ENCODE peak calls at places on chromosome 5, in six cellular contexts. D, W, S, O, M and X are unnamed samples.

GRCh38 chr5:153031326-153031725 is 459.1 kb upstream of the GRIA1 start:
- DNase-seq in D (no peak), W (no peak), M (no peak), S (no peak), O (no peak), X (no peak)

GRCh38 chr5:5772202-5772601 is 349.7 kb downstream of the ICE1 start:
- DNase-seq in M (no peak), D (no peak), O (no peak), S (no peak), W (no peak), X (no peak)

GRCh38 chr5:145825751-145826180 is 9.4 kb downstream of the PRELID2 start:
- DNase-seq in W (no peak), M (peak), O (peak), S (no peak), D (peak), X (no peak)

GRCh38 chr5:152092580-152092979 is 167.9 kb upstream of the GLRA1 start:
- DNase-seq in W (no peak), O (peak), S (no peak), D (no peak), M (no peak), X (no peak)

GRCh38 chr5:109453251-109453650 is 43.5 kb upstream of the PJA2 start:
- DNase-seq in D (peak), W (no peak), S (no peak), M (no peak), O (no peak), X (no peak)

GRCh38 chr5:119897537-119898370 is 268.4 kb downstream of the FAM170A start:
- DNase-seq in S (no peak), W (no peak), M (no peak), D (no peak), O (peak), X (no peak)

GRCh38 chr5:171790408-171790807 is 4.8 kb downstream of the SMIM23 start:
- DNase-seq in W (no peak), S (no peak), O (no peak), D (no peak), M (no peak), X (no peak)

GRCh38 chr5:170287532-170287931 is 10.0 kb downstream of the LCP2 start:
- DNase-seq in O (peak), W (peak), M (no peak), D (no peak), S (no peak), X (no peak)

GRCh38 chr5:111401906-111402305 is 110.4 kb downstream of the STARD4 start:
- DNase-seq in M (no peak), W (no peak), D (no peak), O (no peak), S (no peak), X (no peak)

GRCh38 chr5:127814225-127814973 is 111.2 kb downstream of the CCDC192 start:
- DNase-seq in M (no peak), D (no peak), W (no peak), S (no peak), O (no peak), X (no peak)

GRCh38 chr5:177371705-177372533 is 12.3 kb upstream of the SLC34A1 start:
- DNase-seq in S (no peak), M (no peak), W (no peak), D (no peak), O (no peak), X (no peak)

GRCh38 chr5:218457-219289 is 553 bp downstream of the SDHA start:
- DNase-seq in W (no peak), M (no peak), O (peak), S (peak), D (peak), X (no peak)

GRCh38 chr5:173235499-173236394 is 741 bp upstream of the NKX2-5 start:
- DNase-seq in M (no peak), D (no peak), W (no peak), O (no peak), S (no peak), X (no peak)

GRCh38 chr5:37840036-37840909 is at the start of gene GDNF:
- DNase-seq in M (no peak), W (no peak), O (peak), S (peak), D (peak), X (peak)

GRCh38 chr5:142883438-142883837 is 113.3 kb downstream of the ARHGAP26 start:
- DNase-seq in O (no peak), S (no peak), M (no peak), D (no peak), W (no peak), X (no peak)

GRCh38 chr5:38039091-38039490 is 199.2 kb upstream of the GDNF start:
- DNase-seq in S (no peak), O (no peak), W (no peak), M (no peak), D (no peak), X (no peak)

GRCh38 chr5:54398191-54398590 is 57.3 kb upstream of the HSPB3 start:
- DNase-seq in W (no peak), D (no peak), S (no peak), M (no peak), O (no peak), X (no peak)

GRCh38 chr5:134070979-134071849 is 43.3 kb upstream of the TCF7 start:
- DNase-seq in D (no peak), M (no peak), O (peak), W (no peak), S (no peak), X (no peak)

GRCh38 chr5:60595183-60595582 is 104.8 kb downstream of the DEPDC1B start:
- DNase-seq in O (no peak), D (no peak), W (no peak), S (no peak), M (no peak), X (no peak)

GRCh38 chr5:147216552-147217154 is 18.2 kb upstream of the STK32A start:
- DNase-seq in W (no peak), M (no peak), D (no peak), O (peak), S (no peak), X (no peak)

GRCh38 chr5:1140188-1140817 is 28.4 kb upstream of the SLC12A7 start:
- DNase-seq in S (peak), O (no peak), M (no peak), W (peak), D (peak), X (no peak)

GRCh38 chr5:143051244-143052058 is 281.3 kb downstream of the ARHGAP26 start:
- DNase-seq in S (no peak), O (peak), W (peak), D (peak), M (no peak), X (no peak)

GRCh38 chr5:140303987-140304386 is 1.1 kb upstream of the PFDN1 start:
- DNase-seq in S (no peak), W (no peak), D (no peak), O (no peak), M (no peak), X (no peak)

GRCh38 chr5:9337908-9338307 is 208.0 kb downstream of the SEMA5A start:
- DNase-seq in O (peak), S (no peak), M (no peak), W (no peak), D (peak), X (no peak)

GRCh38 chr5:9342161-9342787 is 203.6 kb downstream of the SEMA5A start:
- DNase-seq in W (no peak), S (no peak), D (no peak), O (no peak), M (no peak), X (no peak)

GRCh38 chr5:9340095-9340494 is 205.8 kb downstream of the SEMA5A start:
- DNase-seq in M (no peak), W (no peak), S (no peak), O (peak), D (no peak), X (no peak)

GRCh38 chr5:9338796-9339195 is 207.1 kb downstream of the SEMA5A start:
- DNase-seq in M (no peak), D (peak), O (no peak), W (no peak), S (no peak), X (no peak)

DNA sequence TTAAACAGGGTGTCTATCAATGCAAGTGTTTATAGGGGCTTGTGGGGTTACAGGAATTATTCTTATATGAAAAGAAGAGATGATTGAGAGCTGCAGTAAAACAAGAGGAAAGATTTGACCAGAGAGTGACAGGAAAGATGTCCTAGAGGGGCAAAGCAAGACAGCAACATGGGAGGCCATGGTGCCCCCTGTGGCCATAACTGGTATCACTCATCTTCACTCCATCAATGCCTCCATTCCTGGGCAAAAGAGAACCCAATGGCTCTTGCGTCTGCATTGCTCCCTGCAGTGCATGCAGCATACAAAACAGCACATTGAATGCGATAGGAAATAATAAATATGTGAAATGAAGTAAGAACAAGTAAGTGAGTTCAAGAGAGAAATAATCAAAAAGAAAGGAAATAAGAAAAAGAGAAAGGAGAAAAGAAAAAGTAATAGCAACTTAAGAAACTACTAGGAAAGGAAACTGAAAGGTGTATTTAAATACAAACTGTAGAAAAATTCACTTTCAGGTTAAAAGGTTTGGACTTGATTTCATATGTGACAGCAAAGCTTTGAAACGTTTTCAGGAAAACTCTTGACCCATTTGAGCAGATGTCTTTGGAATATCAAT is 206.6 kb downstream of the SEMA5A start:
- DNase-seq in O (no peak), S (no peak), W (no peak), D (no peak), M (no peak), X (no peak)
- TF ChIP-seq CTCF in O (peak), S (no peak), W (no peak), D (peak), M (peak), X (peak)

DNA sequence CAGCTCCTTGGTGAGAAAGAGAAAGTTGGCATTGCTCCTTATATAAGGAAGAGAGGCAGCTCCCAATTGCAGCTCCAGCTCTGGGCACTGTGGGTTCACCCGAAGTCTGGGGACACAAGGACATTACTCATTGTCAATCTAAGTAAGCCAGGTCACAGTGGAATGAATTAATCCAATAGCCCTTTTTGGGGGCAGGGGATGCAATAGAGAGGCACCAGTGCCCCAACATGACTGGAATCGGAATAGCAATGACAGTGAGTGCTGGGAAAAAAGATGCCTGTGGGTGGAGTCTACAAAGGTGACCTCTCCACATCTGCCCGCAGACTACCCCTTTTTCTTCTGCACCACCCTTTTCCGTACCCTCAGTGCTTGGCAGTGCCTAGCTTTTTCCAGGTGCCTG is 11.1 kb upstream of the NEUROG1 start:
- DNase-seq in M (no peak), O (no peak), S (no peak), W (no peak), D (no peak), X (no peak)
- TF ChIP-seq CTCF in M (no peak), O (no peak), S (no peak), W (no peak), D (no peak), X (no peak)

GRCh38 chr5:176180781-176181180 is 57.4 kb upstream of the SIMC1 start:
- DNase-seq in D (no peak), W (no peak), O (no peak), M (no peak), S (no peak), X (no peak)
- TF ChIP-seq CTCF in D (no peak), W (no peak), O (no peak), M (no peak), S (no peak), X (no peak)

DNA sequence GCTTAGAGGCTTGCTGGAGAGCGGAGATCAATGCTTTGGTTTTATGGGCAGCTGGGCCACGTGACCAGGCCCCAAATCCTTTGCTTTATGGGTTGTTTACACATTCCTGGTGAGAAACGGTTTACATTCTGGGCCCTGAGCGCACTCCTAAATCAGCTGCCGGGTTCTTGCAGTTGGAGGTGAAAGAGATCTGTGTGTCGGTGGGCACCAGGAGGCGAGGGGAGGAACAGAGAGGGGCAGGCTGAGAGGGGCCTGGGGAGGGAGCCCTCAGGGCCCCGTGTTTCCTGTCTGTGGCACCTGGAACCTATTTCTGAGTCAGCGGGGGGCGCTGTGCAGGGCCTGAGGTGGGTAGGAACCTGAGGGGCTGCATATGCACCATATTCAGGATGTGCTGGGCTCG is 63.5 kb upstream of the HAND1 start:
- DNase-seq in S (no peak), W (no peak), M (no peak), D (no peak), O (no peak), X (no peak)
- TF ChIP-seq CTCF in S (peak), W (no peak), M (no peak), D (no peak), O (no peak), X (no peak)

DNA sequence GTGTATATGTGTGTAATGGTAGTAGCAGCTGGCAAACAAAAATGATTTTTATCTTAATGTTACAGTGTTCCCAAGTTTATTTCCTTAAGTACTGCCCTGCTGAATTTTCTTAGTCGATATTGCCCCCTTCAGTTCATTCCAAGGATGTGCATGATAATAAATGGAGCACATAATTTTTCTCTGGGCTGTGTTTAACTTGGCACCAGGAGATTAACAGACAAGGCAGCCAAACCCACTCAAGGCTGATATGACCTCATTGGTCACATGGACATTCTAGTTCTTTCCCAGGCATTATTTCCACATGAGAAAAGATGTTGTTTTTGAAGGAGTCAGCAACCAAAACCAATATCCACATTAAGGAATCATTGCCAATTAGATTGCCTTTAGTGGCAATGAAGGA is 61.8 kb downstream of the COX7C start:
- DNase-seq in O (peak), W (peak), S (no peak), D (peak), M (peak), X (no peak)
- TF ChIP-seq CTCF in O (peak), W (peak), S (peak), D (peak), M (peak), X (peak)

DNA sequence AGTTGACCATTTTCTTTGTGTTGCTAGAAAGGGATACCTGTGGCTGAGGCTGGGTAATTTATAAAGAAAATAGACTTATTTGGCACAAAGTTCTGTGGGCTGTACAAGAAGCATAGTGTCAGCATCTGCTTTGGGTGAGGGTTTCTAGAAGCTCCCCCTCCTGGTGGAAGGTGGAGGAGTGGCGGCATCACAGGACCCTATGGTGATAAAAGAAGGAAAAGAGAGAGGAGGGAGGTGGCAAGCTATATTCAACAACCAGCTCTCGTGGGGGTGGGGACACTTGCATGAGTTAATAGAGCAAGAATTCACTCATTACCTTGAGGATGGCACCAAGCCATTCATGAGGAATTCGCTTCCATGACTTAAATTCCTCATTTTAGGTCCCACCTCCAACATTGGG is 2041.4 kb upstream of the CDH9 start:
- DNase-seq in W (no peak), S (no peak), D (no peak), O (no peak), M (no peak), X (no peak)
- TF ChIP-seq CTCF in W (no peak), S (no peak), D (no peak), O (no peak), M (no peak), X (peak)